ENCODE peak calls at places on chromosome 2, in six cellular contexts. M is IMR-90, X is H1, S is H9, Z is neuronal stem cell, W is trophoblast cell. T is an unnamed sample.

GRCh38 chr2:27016801-27017325 is 15.9 kb upstream of the TMEM214 start:
- DNase-seq in M (peak), X (peak), S (peak), Z (peak), W (peak), T (peak)

GRCh38 chr2:218849721-218850120 is 9.9 kb upstream of the WNT6 start:
- DNase-seq in M (no peak), X (no peak), S (no peak), Z (no peak), W (no peak), T (no peak)

GRCh38 chr2:80548469-80548868 is 243.9 kb upstream of the LRRTM1 start:
- DNase-seq in M (no peak), X (no peak), S (no peak), Z (no peak), W (no peak), T (no peak)

GRCh38 chr2:103991591-103991990 is 862.3 kb upstream of the POU3F3 start:
- DNase-seq in M (no peak), X (no peak), S (no peak), Z (no peak), W (no peak), T (no peak)

GRCh38 chr2:237723613-237724012 is 75.0 kb upstream of the RBM44 start:
- DNase-seq in M (peak), X (no peak), S (peak), Z (no peak), W (peak), T (peak)

GRCh38 chr2:231886071-231886681 is 40.0 kb downstream of the NPPC start:
- DNase-seq in M (no peak), X (no peak), S (no peak), Z (no peak), W (no peak), T (no peak)

GRCh38 chr2:88582030-88582429 is 45.2 kb downstream of the EIF2AK3 start:
- DNase-seq in M (peak), X (no peak), S (no peak), Z (no peak), W (no peak), T (peak)

GRCh38 chr2:165952085-165952484 is 1.5 kb downstream of the TTC21B start:
- DNase-seq in M (no peak), X (no peak), S (no peak), Z (no peak), W (no peak), T (no peak)

GRCh38 chr2:217090024-217090473 is 230.2 kb upstream of the TNP1 start:
- DNase-seq in M (peak), X (no peak), S (no peak), Z (no peak), W (no peak), T (peak)

DNA sequence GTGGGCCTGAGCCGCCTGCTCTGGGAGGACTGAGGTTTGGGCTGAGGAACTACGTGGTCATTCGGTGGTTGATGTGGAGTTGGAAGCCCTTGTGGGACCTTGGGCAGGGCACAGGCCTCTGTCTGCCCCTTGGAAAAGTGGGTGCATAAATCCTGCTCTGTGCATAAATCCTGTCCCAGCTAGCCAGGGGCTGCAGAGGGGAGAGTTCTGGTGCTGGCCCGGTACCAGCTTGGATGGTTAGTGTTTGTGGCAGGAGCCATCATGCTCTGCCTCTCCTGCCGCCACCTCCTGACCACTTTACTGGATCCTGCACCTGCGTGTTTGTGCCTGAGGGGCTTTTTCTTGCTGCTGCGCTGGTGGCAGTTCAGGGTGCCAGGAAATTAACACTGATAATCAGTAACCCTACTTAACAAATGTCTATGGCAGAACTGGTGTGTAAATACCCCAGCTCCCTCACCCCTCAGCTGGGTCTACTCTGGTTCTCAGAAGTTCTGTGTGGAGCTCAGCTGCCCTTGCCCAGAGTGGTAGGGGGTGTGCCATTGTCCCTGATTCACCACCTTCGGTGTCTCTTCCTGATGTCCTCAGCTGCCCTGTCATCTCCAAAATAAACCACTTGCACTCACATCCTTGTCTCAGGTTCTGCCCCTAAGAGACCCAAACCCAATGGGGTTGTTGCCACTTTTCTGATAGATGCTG is 156.8 kb downstream of the GLI2 start:
- DNase-seq in M (no peak), X (no peak), S (no peak), Z (no peak), W (no peak), T (no peak)
- H3K27ac ChIP-seq in M (peak), X (no peak), S (no peak), Z (peak), W (no peak), T (no peak)

DNA sequence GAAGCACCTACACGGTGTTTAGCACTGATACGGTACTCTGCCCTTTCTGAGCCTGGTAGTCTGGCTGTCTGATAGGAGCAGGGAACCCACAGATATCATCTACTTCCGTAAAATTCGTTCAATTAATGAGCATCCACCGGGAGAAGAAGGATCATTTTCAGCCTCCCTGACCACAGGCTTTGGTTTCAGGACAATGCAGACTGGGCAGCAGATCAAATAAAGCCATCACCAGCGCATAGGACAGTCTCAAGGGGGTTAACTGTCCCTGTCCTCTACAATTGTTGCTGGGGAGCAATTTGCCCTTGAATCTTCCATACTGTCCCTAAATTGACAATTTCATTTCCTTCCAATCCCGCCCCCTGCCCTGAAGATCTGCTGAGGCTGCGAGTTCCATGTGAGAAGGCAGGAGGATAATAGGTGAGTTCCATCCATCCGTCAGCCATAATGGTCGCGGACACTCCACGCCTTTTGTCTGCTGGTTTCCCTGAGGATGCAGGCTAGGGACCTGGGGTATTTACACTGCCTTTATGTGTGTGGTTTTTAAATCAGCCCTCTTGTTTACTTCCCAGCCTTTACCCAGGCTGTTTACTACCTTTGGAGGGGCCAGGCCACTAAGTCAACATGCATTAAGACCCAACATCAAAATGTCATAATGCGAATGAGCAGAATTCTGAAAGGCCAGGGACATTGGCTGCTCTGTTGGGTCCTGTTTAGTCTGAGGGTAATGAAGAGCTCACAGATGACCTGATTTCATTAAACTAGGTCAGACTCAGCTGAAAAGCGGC is 110.1 kb downstream of the MYCN start:
- DNase-seq in M (no peak), X (no peak), S (no peak), Z (no peak), W (no peak), T (no peak)
- H3K14ac ChIP-seq in M (no peak), X (no peak), S (no peak), Z (no peak), W (no peak), T (no peak)

GRCh38 chr2:202717598-202718310 is 83.0 kb downstream of the FAM117B start:
- DNase-seq in M (no peak), X (no peak), S (no peak), Z (no peak), W (no peak), T (no peak)

GRCh38 chr2:202720226-202720625 is 85.5 kb downstream of the FAM117B start:
- DNase-seq in M (no peak), X (no peak), S (no peak), Z (no peak), W (peak), T (no peak)

GRCh38 chr2:202723746-202724145 is 89.0 kb downstream of the FAM117B start:
- DNase-seq in M (no peak), X (no peak), S (no peak), Z (no peak), W (no peak), T (no peak)

GRCh38 chr2:202718614-202719013 is 83.8 kb downstream of the FAM117B start:
- DNase-seq in M (peak), X (no peak), S (no peak), Z (no peak), W (no peak), T (peak)

GRCh38 chr2:202721621-202722020 is 86.9 kb downstream of the FAM117B start:
- DNase-seq in M (peak), X (no peak), S (no peak), Z (no peak), W (peak), T (peak)
- H3K4me2 ChIP-seq in M (peak), X (no peak), S (no peak), Z (no peak), W (no peak), T (no peak)

DNA sequence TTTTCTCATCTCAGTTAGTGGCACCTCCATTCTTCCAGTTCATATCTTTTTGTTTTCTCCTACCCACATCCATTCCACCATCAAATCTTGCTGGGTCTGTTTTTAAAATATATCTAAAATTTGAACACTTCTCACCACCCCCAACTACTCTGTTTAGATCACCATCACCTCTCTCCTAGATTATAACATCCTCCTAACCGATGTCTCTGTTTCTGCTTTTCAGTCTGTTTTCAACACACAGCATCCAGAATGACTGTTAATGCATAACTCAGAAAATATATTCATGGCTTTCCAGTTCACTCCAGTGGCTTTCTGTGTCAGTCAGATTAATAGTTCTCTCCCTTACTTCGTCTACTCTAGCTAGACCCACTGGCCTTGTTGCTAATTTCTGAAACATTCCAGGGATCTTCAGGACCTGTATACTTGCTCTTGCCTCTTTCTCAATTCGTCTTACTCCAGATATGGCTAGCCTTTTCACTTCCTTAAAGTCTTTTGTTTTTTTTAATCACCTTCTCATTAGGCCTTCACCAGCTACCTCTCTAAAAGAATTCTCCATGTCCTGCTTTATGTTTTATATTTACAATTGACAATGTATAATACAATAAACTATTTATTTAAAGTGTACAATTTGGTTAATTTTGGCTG is 105.3 kb downstream of the COMMD1 start:
- DNase-seq in M (no peak), X (no peak), S (no peak), Z (no peak), W (no peak), T (no peak)
- H3K27ac ChIP-seq in M (no peak), X (no peak), S (no peak), Z (no peak), W (no peak), T (peak)

GRCh38 chr2:20136149-20136548 is 84.7 kb upstream of the LAPTM4A start:
- DNase-seq in M (no peak), X (no peak), S (no peak), Z (no peak), W (no peak), T (no peak)
- H3K14ac ChIP-seq in M (no peak), X (no peak), S (no peak), Z (peak), W (peak), T (no peak)

GRCh38 chr2:150234787-150235512 is 252.5 kb downstream of the RND3 start:
- DNase-seq in M (peak), X (no peak), S (no peak), Z (no peak), W (no peak), T (peak)
- H3K4me2 ChIP-seq in M (peak), X (no peak), S (no peak), Z (no peak), W (no peak), T (no peak)

GRCh38 chr2:28452534-28453081 is 43.3 kb upstream of the PLB1 start:
- DNase-seq in M (peak), X (peak), S (peak), Z (peak), W (peak), T (peak)
- H3K27ac ChIP-seq in M (no peak), X (no peak), S (no peak), Z (no peak), W (no peak), T (no peak)

GRCh38 chr2:16010011-16010410 is 69.7 kb downstream of the MYCN start:
- DNase-seq in M (no peak), X (no peak), S (no peak), Z (no peak), W (no peak), T (no peak)
- H3K14ac ChIP-seq in M (no peak), X (no peak), S (no peak), Z (no peak), W (no peak), T (no peak)

GRCh38 chr2:28401948-28402550 is 9.4 kb downstream of the FOSL2 start:
- DNase-seq in M (no peak), X (no peak), S (no peak), Z (no peak), W (no peak), T (no peak)
- H3K4me2 ChIP-seq in M (no peak), X (no peak), S (no peak), Z (no peak), W (no peak), T (no peak)